ENCODE peak calls at places on chromosome 22, in six cellular contexts. Z is heart left ventricle, C is pancreas, I is adrenal gland, P is PC-3, X is BE2C. N is an unnamed sample. For H3K9me3, the result is how much of the 10 kb centered on the place peaks cover.

GRCh38 chr22:30047364-30047738 is 32.9 kb upstream of the HORMAD2 start:
- DNase-seq in Z (no peak), C (no peak), I (no peak), P (no peak), X (no peak), N (no peak)

GRCh38 chr22:28710889-28711285 is 30.7 kb downstream of the CHEK2 start:
- DNase-seq in Z (no peak), C (no peak), I (no peak), P (no peak), X (no peak), N (no peak)

GRCh38 chr22:45638197-45638596 is 33.4 kb upstream of the ATXN10 start:
- DNase-seq in Z (no peak), C (no peak), I (no peak), P (no peak), X (no peak), N (no peak)

GRCh38 chr22:42654696-42655095 is 5.5 kb upstream of the CYB5R3 start:
- DNase-seq in Z (no peak), C (no peak), I (no peak), P (no peak), X (no peak), N (no peak)

GRCh38 chr22:40908895-40909294 is 42.3 kb upstream of the RBX1 start:
- DNase-seq in Z (no peak), C (no peak), I (no peak), P (no peak), X (no peak), N (no peak)

GRCh38 chr22:45999379-45999971 is 22.5 kb upstream of the WNT7B start:
- DNase-seq in Z (peak), C (no peak), I (peak), P (no peak), X (no peak), N (no peak)

GRCh38 chr22:40050258-40050657 is 55.5 kb downstream of the FAM83F start:
- DNase-seq in Z (no peak), C (no peak), I (no peak), P (no peak), X (no peak), N (no peak)

GRCh38 chr22:39341179-39341578 is 8.6 kb upstream of the SYNGR1 start:
- DNase-seq in Z (no peak), C (no peak), I (no peak), P (no peak), X (no peak), N (no peak)

GRCh38 chr22:39703890-39704658 is 133.5 kb downstream of the CACNA1I start:
- DNase-seq in Z (peak), C (peak), I (no peak), P (no peak), X (no peak), N (no peak)

GRCh38 chr22:29510542-29510941 is 30.5 kb downstream of the NEFH start:
- DNase-seq in Z (no peak), C (no peak), I (no peak), P (no peak), X (no peak), N (no peak)

GRCh38 chr22:19607198-19608113 is 83.2 kb upstream of the CLDN5 start:
- DNase-seq in Z (no peak), C (peak), I (no peak), P (peak), X (no peak), N (peak)

GRCh38 chr22:27460596-27461347 is 340.8 kb downstream of the MN1 start:
- DNase-seq in Z (no peak), C (no peak), I (no peak), P (peak), X (no peak), N (no peak)

GRCh38 chr22:39980635-39981034 is 14.1 kb upstream of the FAM83F start:
- DNase-seq in Z (no peak), C (no peak), I (no peak), P (no peak), X (peak), N (no peak)

GRCh38 chr22:30238661-30239420 is 7.7 kb downstream of the LIF start:
- DNase-seq in Z (no peak), C (no peak), I (peak), P (peak), X (no peak), N (no peak)

GRCh38 chr22:36584666-36585065 is 55.7 kb upstream of the EIF3D start:
- DNase-seq in Z (no peak), C (no peak), I (no peak), P (no peak), X (peak), N (no peak)

GRCh38 chr22:33104192-33104591 is 46.0 kb upstream of the SYN3 start:
- DNase-seq in Z (no peak), C (no peak), I (no peak), P (no peak), X (no peak), N (no peak)

GRCh38 chr22:30408388-30409101 is 11.7 kb downstream of the SEC14L2 start:
- DNase-seq in Z (no peak), C (no peak), I (no peak), P (peak), X (no peak), N (no peak)

GRCh38 chr22:42939941-42940653 is 74.9 kb downstream of the PACSIN2 start:
- DNase-seq in Z (no peak), C (peak), I (peak), P (peak), X (no peak), N (no peak)

GRCh38 chr22:45564349-45565030 is 61.8 kb downstream of the FBLN1 start:
- DNase-seq in Z (no peak), C (no peak), I (no peak), P (no peak), X (no peak), N (no peak)

GRCh38 chr22:21593406-21594232 is 26.1 kb downstream of the UBE2L3 start:
- DNase-seq in Z (peak), C (peak), I (no peak), P (peak), X (peak), N (no peak)

GRCh38 chr22:20187777-20188566 is 37.1 kb upstream of the CCDC188 start:
- DNase-seq in Z (no peak), C (no peak), I (no peak), P (no peak), X (no peak), N (no peak)

GRCh38 chr22:18005201-18005926 is 19.0 kb downstream of the MICAL3 start:
- DNase-seq in Z (no peak), C (no peak), I (no peak), P (no peak), X (no peak), N (no peak)

GRCh38 chr22:29128891-29129643 is 56.2 kb downstream of the KREMEN1 start:
- DNase-seq in Z (no peak), C (no peak), I (no peak), P (no peak), X (no peak), N (no peak)

GRCh38 chr22:39462443-39463147 is 5.8 kb downstream of the MGAT3 start:
- DNase-seq in Z (peak), C (no peak), I (no peak), P (no peak), X (no peak), N (no peak)

GRCh38 chr22:27327981-27328721 is 473.4 kb downstream of the MN1 start:
- DNase-seq in Z (no peak), C (no peak), I (no peak), P (no peak), X (no peak), N (no peak)

GRCh38 chr22:44488354-44488753 is 9.7 kb downstream of the RTL6 start:
- DNase-seq in Z (no peak), C (no peak), I (no peak), P (no peak), X (no peak), N (no peak)

GRCh38 chr22:44483878-44484277 is 14.2 kb downstream of the RTL6 start:
- DNase-seq in Z (no peak), C (no peak), I (no peak), P (no peak), X (no peak), N (no peak)

GRCh38 chr22:44484618-44485017 is 13.4 kb downstream of the RTL6 start:
- DNase-seq in Z (no peak), C (no peak), I (no peak), P (no peak), X (no peak), N (peak)

GRCh38 chr22:44486538-44486937 is 11.5 kb downstream of the RTL6 start:
- DNase-seq in Z (no peak), C (no peak), I (peak), P (no peak), X (peak), N (no peak)

DNA sequence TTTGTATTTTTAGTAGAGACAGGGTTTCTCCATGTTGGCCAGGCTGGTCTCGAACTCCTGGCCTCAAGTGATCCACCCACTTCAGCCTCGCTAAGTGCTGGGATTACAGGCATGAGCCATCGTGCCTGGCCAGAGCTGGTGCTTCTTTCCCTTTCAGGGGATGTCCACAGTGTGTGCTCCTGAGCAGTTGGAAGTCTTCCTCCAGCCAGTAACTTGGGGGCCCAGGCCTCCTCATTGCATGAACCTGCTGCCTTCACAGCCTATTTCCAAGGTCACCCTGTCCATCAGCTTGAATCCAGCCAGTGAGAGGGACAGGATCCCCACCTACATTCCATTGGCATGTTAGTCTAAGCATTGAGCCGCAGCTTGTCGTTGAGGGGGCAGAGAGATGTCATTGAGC is 12.5 kb downstream of the RTL6 start:
- DNase-seq in Z (no peak), C (no peak), I (no peak), P (no peak), X (no peak), N (no peak)
- H3K9me3 ChIP-seq in Z (under half), C (under half), I (under half), P (under half), X (under half), N (under half)

GRCh38 chr22:49091451-49091850 is 736.2 kb downstream of the BRD1 start:
- DNase-seq in Z (no peak), C (no peak), I (no peak), P (no peak), X (no peak), N (no peak)
- H3K9me3 ChIP-seq in Z (under half), C (under half), I (under half), P (under half), X (under half), N (under half)

GRCh38 chr22:49521787-49522224 is 305.9 kb downstream of the BRD1 start:
- DNase-seq in Z (no peak), C (no peak), I (no peak), P (no peak), X (no peak), N (no peak)

GRCh38 chr22:49525366-49525765 is 302.3 kb downstream of the BRD1 start:
- DNase-seq in Z (no peak), C (no peak), I (no peak), P (no peak), X (no peak), N (no peak)

GRCh38 chr22:49522582-49523373 is 304.9 kb downstream of the BRD1 start:
- DNase-seq in Z (no peak), C (no peak), I (no peak), P (peak), X (no peak), N (no peak)

GRCh38 chr22:49524362-49524761 is 303.3 kb downstream of the BRD1 start:
- DNase-seq in Z (no peak), C (no peak), I (no peak), P (no peak), X (no peak), N (no peak)

GRCh38 chr22:49523374-49524008 is 304.2 kb downstream of the BRD1 start:
- DNase-seq in Z (no peak), C (no peak), I (no peak), P (no peak), X (no peak), N (no peak)
- H3K9me3 ChIP-seq in Z (under half), C (under half), I (under half), P (under half), X (under half), N (under half)

DNA sequence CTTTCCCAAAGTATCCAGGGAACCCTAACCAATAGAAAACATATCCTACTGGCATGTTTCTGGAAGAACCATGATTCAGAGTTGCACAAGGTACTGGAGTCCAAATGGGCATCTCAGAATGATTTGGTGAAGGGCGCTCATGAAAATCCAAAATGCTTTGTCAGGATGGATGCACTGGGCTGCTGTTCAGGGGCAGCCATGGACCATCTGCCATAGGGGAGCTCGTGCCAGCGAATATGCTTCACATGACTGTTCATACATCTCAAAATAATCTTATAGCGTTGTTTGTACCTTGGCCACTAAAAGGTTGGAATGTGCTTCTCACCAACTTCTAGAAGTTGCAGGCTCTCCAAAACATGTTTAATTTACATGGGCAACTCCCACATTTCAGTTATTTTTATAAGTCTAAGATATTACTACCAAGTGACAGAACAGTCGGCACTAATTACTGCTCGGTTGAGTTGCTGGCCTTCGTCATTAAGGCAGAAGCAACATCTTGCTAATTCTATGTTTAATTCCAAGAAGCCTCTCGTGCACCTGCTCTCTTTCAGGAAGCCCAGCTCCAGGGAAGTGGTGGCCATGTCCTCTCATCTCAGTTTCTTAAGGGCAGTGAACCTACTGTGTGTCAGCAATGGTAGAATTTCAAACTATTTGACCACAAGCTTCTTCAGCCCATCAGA is 1497.7 kb downstream of the TBC1D22A start:
- DNase-seq in Z (no peak), C (no peak), I (no peak), P (no peak), X (no peak), N (no peak)
- H3K9me3 ChIP-seq in Z (under half), C (under half), I (under half), P (under half), X (under half), N (under half)

GRCh38 chr22:48431536-48432315 is 1395.9 kb downstream of the BRD1 start:
- DNase-seq in Z (no peak), C (no peak), I (no peak), P (no peak), X (no peak), N (no peak)
- H3K9me3 ChIP-seq in Z (under half), C (under half), I (under half), P (under half), X (under half), N (under half)

GRCh38 chr22:47397673-47398072 is 635.2 kb downstream of the TBC1D22A start:
- DNase-seq in Z (no peak), C (no peak), I (no peak), P (no peak), X (no peak), N (no peak)
- H3K9me3 ChIP-seq in Z (under half), C (under half), I (under half), P (under half), X (under half), N (under half)

GRCh38 chr22:16965083-16965482 is 42.9 kb downstream of the GAB4 start:
- DNase-seq in Z (no peak), C (no peak), I (no peak), P (no peak), X (no peak), N (no peak)
- H3K9me3 ChIP-seq in Z (under half), C (under half), I (under half), P (under half), X (under half), N (under half)

GRCh38 chr22:48357196-48357595 is 1470.5 kb downstream of the BRD1 start:
- DNase-seq in Z (no peak), C (no peak), I (no peak), P (no peak), X (no peak), N (no peak)
- H3K9me3 ChIP-seq in Z (under half), C (under half), I (under half), P (under half), X (under half), N (under half)

GRCh38 chr22:23909258-23909898 is 15.2 kb downstream of the MIF start:
- DNase-seq in Z (no peak), C (no peak), I (no peak), P (no peak), X (no peak), N (no peak)

GRCh38 chr22:23912293-23912903 is 18.2 kb downstream of the MIF start:
- DNase-seq in Z (no peak), C (no peak), I (no peak), P (no peak), X (no peak), N (no peak)

GRCh38 chr22:23911318-23911980 is 17.3 kb downstream of the MIF start:
- DNase-seq in Z (no peak), C (no peak), I (no peak), P (no peak), X (no peak), N (no peak)

GRCh38 chr22:23908561-23909205 is 14.5 kb downstream of the MIF start:
- DNase-seq in Z (no peak), C (no peak), I (no peak), P (no peak), X (no peak), N (no peak)

DNA sequence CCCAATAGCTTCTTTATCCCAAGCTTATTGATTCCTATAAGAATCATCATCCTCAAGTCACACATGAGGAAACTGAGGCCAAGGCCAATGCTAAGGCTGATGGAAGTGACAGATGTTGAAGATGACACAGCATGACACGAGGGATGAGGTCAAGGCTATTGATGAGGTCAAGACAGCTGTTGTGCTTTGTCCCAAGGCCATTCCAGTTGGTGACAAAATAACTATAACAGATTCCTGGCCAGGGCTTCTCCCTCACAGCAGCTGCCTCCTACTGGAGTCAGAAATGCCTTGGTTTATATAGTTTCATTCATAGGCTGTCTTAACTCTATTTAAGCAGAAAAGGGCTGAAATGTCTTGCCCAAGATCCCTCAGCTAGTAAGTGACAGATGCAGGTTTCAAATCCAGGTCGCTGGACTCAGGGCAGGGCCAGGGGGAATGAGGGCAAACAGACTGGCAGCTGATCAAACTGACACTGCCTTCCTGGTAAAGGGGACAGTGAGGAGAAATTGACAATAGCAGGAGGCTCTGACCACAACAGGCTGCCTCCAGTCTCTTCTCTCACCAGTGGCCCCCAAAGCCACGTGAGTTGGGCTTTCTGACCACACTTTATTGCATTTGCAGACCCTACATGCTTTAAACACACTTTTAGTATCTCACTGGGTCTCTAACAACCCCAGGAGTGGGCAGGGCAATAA is 16.5 kb downstream of the MIF start:
- DNase-seq in Z (no peak), C (no peak), I (no peak), P (no peak), X (no peak), N (no peak)
- H3K9me3 ChIP-seq in Z (under half), C (under half), I (under half), P (under half), X (under half), N (under half)

N was measured in upper lobe of left lung.